ENCODE peak calls at places on chromosomes 5 and 9, in seven cellular contexts. S is kidney epithelial cell, Q is GM12865, R is cardiac fibroblast, H is NCI-H526 treated with DMSO at 0.1 percent for 48 hours, J is Ammon's horn, M is GM23248. U is an unnamed sample.

GRCh38 chr9:94002316-94003140 is 47.4 kb upstream of the BARX1 start:
- DNase-seq in R (peak; percentile 72), J (peak; percentile 56), H (peak; percentile 29), S (no peak), M (peak; percentile 47), Q (peak; percentile 64), U (peak; percentile 32)

GRCh38 chr9:137550958-137551655 is 572 bp upstream of the MRPL41 start:
- DNase-seq in H (no peak), R (no peak), M (peak; percentile 87), S (no peak), J (peak; percentile 80), Q (no peak), U (no peak)

GRCh38 chr5:179165421-179166170 is 105.4 kb downstream of the ZNF354C start:
- DNase-seq in Q (no peak), H (no peak), R (no peak), J (no peak), M (no peak), S (no peak), U (no peak)

GRCh38 chr5:165296401-165297130 is 1791.1 kb downstream of the MAT2B start:
- DNase-seq in H (no peak), R (no peak), J (no peak), M (no peak), S (no peak), Q (no peak), U (no peak)

GRCh38 chr9:2339416-2339815 is 282.2 kb upstream of the VLDLR start:
- DNase-seq in Q (no peak), R (no peak), S (no peak), H (no peak), J (no peak), M (no peak), U (no peak)

GRCh38 chr5:159166416-159166815 is 42.9 kb downstream of the RNF145 start:
- DNase-seq in M (no peak), S (no peak), R (no peak), Q (no peak), J (no peak), H (no peak), U (no peak)

GRCh38 chr5:54295658-54296276 is 14.6 kb downstream of the ARL15 start:
- DNase-seq in M (no peak), S (no peak), R (no peak), J (peak; percentile 51), Q (no peak), H (no peak), U (no peak)

GRCh38 chr5:155193018-155193417 is 179.5 kb downstream of the KIF4B start:
- DNase-seq in J (no peak), H (no peak), Q (no peak), S (no peak), M (no peak), R (no peak), U (no peak)

GRCh38 chr9:131630206-131630831 is 85.0 kb downstream of the PRRT1B start:
- DNase-seq in Q (peak; percentile 80), J (peak; percentile 38), S (no peak), R (no peak), M (no peak), H (no peak), U (no peak)